ENCODE peak calls at places on chromosomes 6 and 20, in eight cellular contexts. F is MM.1S, J is Peyer's patch, M is endodermal cell, H is mammary epithelial cell, P is HCT116, L is cardiac muscle cell, E is ovary. K is an unnamed sample. For H3K4me1 and H3K9me3, the result is how much of the 10 kb centered on the place peaks cover.

GRCh38 chr20:61874421-61875068 is 191.1 kb downstream of the TAF4 start:
- DNase-seq in J (no peak), F (no peak), L (no peak), E (no peak), H (peak), M (peak), P (peak), K (no peak)

GRCh38 chr20:58245931-58246330 is 17.5 kb upstream of the ANKRD60 start:
- DNase-seq in H (no peak), P (no peak), L (no peak), M (no peak), E (no peak), F (no peak), J (no peak), K (no peak)

GRCh38 chr6:150631283-150631981 is 31.7 kb downstream of the PLEKHG1 start:
- DNase-seq in E (peak), J (peak), H (no peak), P (no peak), F (no peak), L (no peak), M (no peak), K (no peak)

GRCh38 chr6:169212436-169212835 is 41.2 kb downstream of the THBS2 start:
- DNase-seq in L (peak), P (no peak), J (no peak), M (no peak), H (no peak), F (no peak), E (no peak), K (no peak)

GRCh38 chr6:42938987-42939809 is 9.9 kb downstream of the CNPY3 start:
- DNase-seq in H (no peak), L (no peak), E (no peak), M (no peak), J (peak), F (no peak), P (no peak), K (no peak)

GRCh38 chr20:41408986-41409385 is 42.4 kb upstream of the EMILIN3 start:
- DNase-seq in M (no peak), P (no peak), F (peak), H (no peak), E (peak), J (no peak), L (no peak), K (no peak)

GRCh38 chr20:45997187-45997586 is 11.5 kb upstream of the MMP9 start:
- DNase-seq in F (no peak), L (no peak), M (no peak), E (no peak), H (no peak), P (no peak), J (no peak), K (no peak)

GRCh38 chr6:33319939-33320314 is 2.4 kb upstream of the ZBTB22 start:
- DNase-seq in H (no peak), M (no peak), P (no peak), E (no peak), F (no peak), L (no peak), J (no peak), K (no peak)

GRCh38 chr6:5274231-5274630 is 12.9 kb downstream of the FARS2 start:
- DNase-seq in P (no peak), M (no peak), J (no peak), E (no peak), F (no peak), L (no peak), H (no peak), K (no peak)

GRCh38 chr20:39195495-39196129 is 233.5 kb downstream of the DHX35 start:
- DNase-seq in M (peak), J (no peak), F (no peak), H (no peak), E (no peak), L (no peak), P (no peak), K (no peak)

GRCh38 chr6:108699290-108700041 is 138.7 kb downstream of the FOXO3 start:
- DNase-seq in F (no peak), L (peak), J (no peak), E (no peak), M (no peak), P (no peak), H (no peak), K (no peak)

GRCh38 chr6:81003156-81003555 is 749.3 kb downstream of the TENT5A start:
- DNase-seq in F (no peak), L (peak), E (no peak), M (no peak), J (no peak), H (peak), P (no peak), K (no peak)

GRCh38 chr20:41098703-41099250 is 38.6 kb upstream of the PLCG1 start:
- DNase-seq in H (no peak), M (no peak), P (no peak), E (no peak), F (no peak), L (peak), J (no peak), K (no peak)

GRCh38 chr20:53569606-53570307 is 23.9 kb downstream of the ZNF217 start:
- DNase-seq in J (peak), P (no peak), L (no peak), H (no peak), M (no peak), E (no peak), F (no peak), K (no peak)

GRCh38 chr6:33958208-33958862 is 154.5 kb upstream of the MLN start:
- DNase-seq in M (peak), L (no peak), H (no peak), P (no peak), E (no peak), J (no peak), F (no peak), K (no peak)

GRCh38 chr6:42714098-42714761 is 8.2 kb downstream of the PRPH2 start:
- DNase-seq in L (peak), M (no peak), P (no peak), E (no peak), J (no peak), H (peak), F (no peak), K (no peak)

GRCh38 chr6:91580635-91581034 is 993.8 kb upstream of the MAP3K7 start:
- DNase-seq in L (no peak), F (no peak), H (no peak), M (no peak), J (no peak), P (no peak), E (no peak), K (no peak)

GRCh38 chr20:33561981-33562601 is 72.2 kb downstream of the CBFA2T2 start:
- DNase-seq in P (peak), L (peak), E (peak), J (peak), M (peak), F (no peak), H (peak), K (no peak)

GRCh38 chr6:22399693-22400092 is 102.9 kb upstream of the PRL start:
- DNase-seq in E (no peak), M (no peak), P (no peak), J (no peak), L (no peak), H (peak), F (no peak), K (no peak)

GRCh38 chr6:21022343-21023107 is 488.3 kb downstream of the CDKAL1 start:
- DNase-seq in M (peak), J (no peak), F (no peak), H (peak), L (peak), E (no peak), P (peak), K (no peak)

GRCh38 chr6:21027507-21027906 is 493.2 kb downstream of the CDKAL1 start:
- DNase-seq in H (no peak), J (no peak), L (no peak), P (no peak), M (no peak), F (no peak), E (no peak), K (no peak)

GRCh38 chr6:21023210-21023609 is 489.0 kb downstream of the CDKAL1 start:
- DNase-seq in P (no peak), M (no peak), F (no peak), E (no peak), H (peak), L (no peak), J (no peak), K (no peak)

GRCh38 chr6:21026576-21027273 is 492.5 kb downstream of the CDKAL1 start:
- DNase-seq in M (no peak), J (no peak), P (no peak), L (peak), E (no peak), H (peak), F (no peak), K (no peak)

GRCh38 chr6:21024621-21025020 is 490.4 kb downstream of the CDKAL1 start:
- DNase-seq in M (no peak), H (no peak), P (no peak), F (no peak), J (no peak), E (no peak), L (peak), K (no peak)
- H3K27ac ChIP-seq in M (no peak), H (no peak), P (peak), F (no peak), J (no peak), E (no peak), L (no peak), K (no peak)

GRCh38 chr6:63352587-63353281 is 33.0 kb upstream of the LGSN start:
- DNase-seq in H (peak), P (peak), L (peak), M (peak), E (no peak), J (peak), F (peak), K (no peak)
- H3K4me1 ChIP-seq in H (under half), P (under half), L (under half), M (under half), E (under half), J (under half), F (under half), K (under half)

GRCh38 chr6:15638373-15638772 is 24.5 kb downstream of the DTNBP1 start:
- DNase-seq in L (no peak), P (no peak), J (no peak), F (no peak), M (no peak), H (no peak), E (no peak), K (no peak)

GRCh38 chr6:15643542-15643941 is 19.3 kb downstream of the DTNBP1 start:
- DNase-seq in F (no peak), L (no peak), P (no peak), J (no peak), M (no peak), H (no peak), E (no peak), K (no peak)

GRCh38 chr6:15644904-15645303 is 17.9 kb downstream of the DTNBP1 start:
- DNase-seq in J (no peak), E (no peak), P (no peak), M (no peak), F (no peak), L (no peak), H (no peak), K (no peak)

GRCh38 chr6:15642276-15642675 is 20.6 kb downstream of the DTNBP1 start:
- DNase-seq in L (peak), P (no peak), F (no peak), E (no peak), M (peak), J (no peak), H (no peak), K (no peak)
- H3K9me3 ChIP-seq in L (under half), P (under half), F (under half), E (under half), M (under half), J (under half), H (under half), K (under half)

GRCh38 chr6:144064831-144065668 is 30.3 kb downstream of the SF3B5 start:
- DNase-seq in H (no peak), J (peak), M (peak), E (no peak), P (no peak), L (no peak), F (no peak), K (no peak)
- H3K27ac ChIP-seq in H (no peak), J (peak), M (no peak), E (no peak), P (no peak), L (no peak), F (no peak), K (peak)

DNA sequence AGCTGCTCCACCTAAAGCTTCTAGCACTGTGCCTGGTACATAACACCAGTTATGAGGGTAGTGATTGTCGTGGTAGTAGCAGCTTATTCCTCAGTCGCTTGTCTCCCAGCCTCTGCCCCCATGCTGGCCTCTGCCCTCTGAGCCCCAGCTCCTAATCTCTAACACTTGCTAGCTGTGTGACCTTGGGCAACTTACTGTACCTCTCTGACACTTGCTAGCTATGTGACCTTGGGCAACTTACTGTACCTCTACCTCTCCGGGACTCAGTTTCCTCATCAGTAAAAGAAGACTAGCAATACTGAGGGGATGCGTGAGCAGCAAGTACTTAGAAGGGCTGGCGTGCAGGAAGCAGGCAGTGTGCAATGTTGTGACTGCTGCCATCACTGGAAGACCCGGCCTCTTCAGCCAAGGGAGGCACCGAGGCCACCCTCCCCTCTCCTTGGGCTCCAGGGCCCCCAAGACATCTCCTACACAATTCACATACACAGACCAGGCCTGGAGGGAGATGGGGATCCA is 9.9 kb downstream of the MDFI start:
- DNase-seq in J (no peak), L (no peak), P (no peak), M (no peak), F (no peak), E (no peak), H (no peak), K (no peak)
- H3K4me1 ChIP-seq in J (under half), L (under half), P (under half), M (under half), F (under half), E (under half), H (under half), K (under half)